ENCODE peak calls at places on chromosomes 12 and 14, in five cellular contexts. G, O, K, U and W are unnamed samples. For H3K36me3, the result is how much of the 10 kb centered on the place peaks cover.

GRCh38 chr12:112270673-112271072 is 111.6 kb downstream of the HECTD4 start:
- DNase-seq in G (no peak), O (no peak), K (no peak), U (no peak), W (no peak)

GRCh38 chr14:69687963-69688649 is 76.7 kb downstream of the SUSD6 start:
- DNase-seq in G (no peak), O (no peak), U (no peak), K (no peak), W (no peak)

GRCh38 chr12:69986109-69986508 is 161.1 kb downstream of the MYRFL start:
- DNase-seq in G (no peak), K (no peak), U (no peak), O (no peak), W (no peak)

GRCh38 chr12:52442600-52443061 is 8.5 kb upstream of the KRT75 start:
- DNase-seq in K (no peak), O (no peak), U (no peak), G (peak), W (peak)

GRCh38 chr12:78167510-78167909 is 336.8 kb downstream of the NAV3 start:
- DNase-seq in U (no peak), G (peak), O (no peak), K (no peak), W (no peak)

GRCh38 chr12:19186722-19187661 is 57.5 kb downstream of the PLEKHA5 start:
- DNase-seq in K (no peak), U (no peak), G (peak), O (peak), W (no peak)

GRCh38 chr14:90728951-90729350 is 87.3 kb downstream of the TTC7B start:
- DNase-seq in G (no peak), O (no peak), U (no peak), K (no peak), W (no peak)

GRCh38 chr14:89927466-89927865 is 27.1 kb downstream of the EFCAB11 start:
- DNase-seq in G (no peak), O (no peak), K (no peak), U (no peak), W (no peak)

GRCh38 chr12:96989916-96990315 is 82.9 kb downstream of the NEDD1 start:
- DNase-seq in G (peak), U (no peak), O (no peak), K (no peak), W (no peak)

GRCh38 chr14:63039800-63040380 is 5.4 kb downstream of the KCNH5 start:
- DNase-seq in K (no peak), O (no peak), U (no peak), G (peak), W (no peak)

GRCh38 chr12:62533755-62534107 is 67.1 kb downstream of the MON2 start:
- DNase-seq in K (no peak), G (no peak), O (no peak), U (no peak), W (no peak)

GRCh38 chr12:79441534-79441933 is 249.2 kb downstream of the PAWR start:
- DNase-seq in O (no peak), K (no peak), U (no peak), G (peak), W (no peak)

GRCh38 chr14:51546099-51546498 is 105.6 kb upstream of the FRMD6 start:
- DNase-seq in O (no peak), G (no peak), U (no peak), K (no peak), W (no peak)

GRCh38 chr12:57896437-57897201 is 44.7 kb upstream of the ATP23 start:
- DNase-seq in O (peak), K (peak), G (no peak), U (peak), W (no peak)

GRCh38 chr14:96635850-96636249 is 133.7 kb downstream of the PAPOLA start:
- DNase-seq in U (no peak), O (no peak), G (peak), K (no peak), W (no peak)

GRCh38 chr12:69639400-69640016 is 28.8 kb upstream of the LRRC10 start:
- DNase-seq in K (peak), G (peak), O (peak), U (peak), W (no peak)

GRCh38 chr12:6052940-6053329 is 71.5 kb downstream of the VWF start:
- DNase-seq in U (no peak), G (no peak), K (no peak), O (no peak), W (no peak)

GRCh38 chr12:64780220-64780530 is 21.0 kb upstream of the GNS start:
- DNase-seq in K (no peak), O (no peak), U (no peak), G (no peak), W (no peak)

GRCh38 chr12:1716911-1717310 is 26.0 kb downstream of the ADIPOR2 start:
- DNase-seq in G (no peak), U (no peak), K (no peak), O (no peak), W (no peak)

GRCh38 chr12:116969615-116970575 is 59.1 kb downstream of the FBXW8 start:
- DNase-seq in K (peak), G (no peak), U (peak), O (no peak), W (no peak)

GRCh38 chr12:120474092-120474960 is 4.8 kb upstream of the SRSF9 start:
- DNase-seq in G (peak), O (no peak), U (no peak), K (no peak), W (peak)

GRCh38 chr14:74512431-74512830 is 18.9 kb downstream of the ISCA2 start:
- DNase-seq in G (no peak), O (no peak), U (no peak), K (no peak), W (peak)

GRCh38 chr12:107488666-107489065 is 196.9 kb upstream of the PWP1 start:
- DNase-seq in K (no peak), O (no peak), U (no peak), G (no peak), W (no peak)

GRCh38 chr14:94027566-94028449 is 1.7 kb downstream of the OTUB2 start:
- DNase-seq in G (peak), O (no peak), U (no peak), K (no peak), W (no peak)

GRCh38 chr12:13179159-13180074 is 17.1 kb upstream of the EMP1 start:
- DNase-seq in U (peak), O (no peak), G (peak), K (no peak), W (peak)

GRCh38 chr14:91245029-91245428 is 525 bp upstream of the GPR68 start:
- DNase-seq in G (no peak), U (no peak), K (no peak), O (no peak), W (no peak)

GRCh38 chr14:51368721-51369163 is 128.7 kb downstream of the TMX1 start:
- DNase-seq in G (no peak), K (peak), U (no peak), O (peak), W (no peak)

GRCh38 chr12:62899568-62900390 is 35.2 kb downstream of the PPM1H start:
- DNase-seq in G (no peak), K (no peak), U (no peak), O (no peak), W (no peak)

GRCh38 chr12:53948650-53949593 is 5.8 kb upstream of the HOXC12 start:
- DNase-seq in K (no peak), O (no peak), U (no peak), G (peak), W (no peak)

GRCh38 chr12:130795906-130796305 is 43.1 kb downstream of the STX2 start:
- DNase-seq in U (no peak), K (no peak), G (no peak), O (no peak), W (no peak)
- H3K36me3 ChIP-seq in U (half or more), K (half or more), G (under half), O (half or more), W (half or more)

GRCh38 chr12:28955491-28955890 is 193.6 kb upstream of the FAR2 start:
- DNase-seq in K (no peak), O (no peak), U (no peak), G (no peak), W (no peak)
- TF ChIP-seq CTCF in K (no peak), O (no peak), U (no peak), G (no peak), W (no peak)

GRCh38 chr14:100362311-100362927 is 39.3 kb downstream of the SLC25A47 start:
- DNase-seq in O (no peak), G (no peak), K (no peak), U (no peak), W (no peak)

GRCh38 chr14:100359881-100360280 is 36.7 kb downstream of the SLC25A47 start:
- DNase-seq in U (no peak), G (no peak), K (no peak), O (no peak), W (no peak)

GRCh38 chr14:100359111-100359510 is 36.0 kb downstream of the SLC25A47 start:
- DNase-seq in U (no peak), G (no peak), O (no peak), K (no peak), W (no peak)

GRCh38 chr14:100361626-100362025 is 38.5 kb downstream of the SLC25A47 start:
- DNase-seq in U (no peak), G (no peak), O (no peak), K (no peak), W (no peak)

GRCh38 chr14:100358396-100358795 is 35.3 kb downstream of the SLC25A47 start:
- DNase-seq in U (no peak), O (no peak), G (no peak), K (no peak), W (no peak)
- H3K36me3 ChIP-seq in U (half or more), O (half or more), G (half or more), K (half or more), W (half or more)

GRCh38 chr12:100927825-100928224 is 133.2 kb downstream of the ANO4 start:
- DNase-seq in G (peak), K (no peak), U (no peak), O (no peak), W (no peak)

DNA sequence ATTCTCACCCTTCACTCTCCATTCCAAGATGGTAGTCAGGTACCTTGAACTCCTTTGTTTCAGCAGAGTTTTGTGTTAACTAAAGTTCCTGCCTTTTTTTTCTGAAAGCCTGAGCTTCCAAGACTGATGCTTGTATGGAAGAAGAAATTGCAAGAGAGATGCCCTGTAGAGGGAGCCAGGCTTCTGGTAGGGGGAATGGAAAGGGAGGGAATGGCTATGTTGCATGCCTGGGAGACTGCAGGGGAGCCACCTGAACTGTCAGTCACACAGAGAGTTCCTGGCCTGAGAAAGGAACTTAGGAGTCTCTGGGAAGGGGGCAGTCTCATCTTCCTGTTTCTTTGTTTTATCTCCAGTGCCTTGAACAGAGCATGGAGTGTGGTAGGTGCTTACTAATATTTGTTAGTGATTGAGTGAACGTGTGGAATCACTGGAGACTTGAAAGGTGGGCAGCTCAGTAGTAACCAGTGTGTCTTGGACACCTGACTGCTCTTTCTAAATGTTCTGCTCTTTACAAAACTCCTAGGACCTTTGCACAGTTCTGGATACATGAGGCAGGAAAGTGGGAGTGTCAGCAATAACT is 132.2 kb downstream of the ANO4 start:
- DNase-seq in K (no peak), O (no peak), G (peak), U (no peak), W (no peak)
- TF ChIP-seq CTCF in K (no peak), O (no peak), G (peak), U (no peak), W (peak)

DNA sequence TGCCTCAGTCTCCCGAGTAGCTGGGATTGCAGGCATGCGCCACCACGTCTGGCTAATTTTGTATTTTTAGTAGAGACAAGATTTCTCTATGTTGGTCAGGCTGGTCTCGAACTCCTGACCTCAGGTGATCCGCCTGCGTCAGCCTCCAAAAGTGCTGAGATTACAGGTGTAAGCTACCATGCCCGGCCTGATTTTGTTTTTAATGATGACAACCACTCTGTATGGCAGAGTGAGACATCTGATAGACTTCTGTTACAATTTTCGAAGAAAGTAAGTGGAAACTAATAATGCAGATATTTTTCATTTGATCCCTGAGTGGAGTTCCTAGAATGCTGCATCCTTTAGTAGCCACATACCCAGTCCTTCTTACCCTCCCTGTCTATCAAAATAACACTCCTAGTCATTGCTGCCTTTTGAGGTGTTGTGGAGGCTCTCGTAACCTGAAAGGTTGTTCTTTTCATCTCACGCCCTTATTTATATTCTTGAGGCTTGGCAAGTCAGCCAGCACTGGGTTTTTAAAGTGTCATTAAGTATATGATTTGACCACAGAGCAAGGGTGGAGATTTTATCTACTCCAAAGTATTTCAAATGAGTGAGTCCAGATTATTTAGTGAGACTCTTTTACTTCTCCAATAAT is 5.9 kb upstream of the EID3 start:
- DNase-seq in U (no peak), O (no peak), K (no peak), G (peak), W (no peak)
- H3K36me3 ChIP-seq in U (under half), O (under half), K (half or more), G (half or more), W (half or more)

DNA sequence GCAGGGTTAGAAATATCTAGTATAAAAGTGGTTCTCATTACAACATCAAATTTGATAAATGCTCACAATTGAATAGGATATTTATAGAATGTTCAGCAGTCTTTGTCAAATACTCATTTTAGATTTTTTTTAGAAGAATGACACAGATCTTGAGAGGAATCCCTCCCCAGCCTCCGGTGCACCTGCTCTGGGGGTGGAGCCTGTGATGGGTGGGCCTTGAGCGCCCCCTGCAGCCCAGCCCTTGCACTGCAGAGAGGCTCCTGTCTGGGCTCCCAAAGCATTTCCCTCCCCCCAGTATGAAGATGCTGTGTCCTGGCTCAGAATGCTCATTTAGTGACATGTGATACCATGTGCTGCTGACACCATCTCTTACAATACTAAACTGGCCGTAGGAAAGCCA is 792.3 kb downstream of the TMEM121 start:
- DNase-seq in K (no peak), O (no peak), G (no peak), U (no peak), W (no peak)
- TF ChIP-seq CTCF in K (no peak), O (no peak), G (no peak), U (no peak), W (peak)

GRCh38 chr14:21206753-21207684 is 51.2 kb upstream of the OR5AU1 start:
- DNase-seq in U (no peak), K (no peak), G (no peak), O (no peak), W (no peak)

GRCh38 chr14:21208554-21208953 is 52.7 kb upstream of the OR5AU1 start:
- DNase-seq in U (no peak), K (no peak), G (no peak), O (no peak), W (no peak)

GRCh38 chr14:21211509-21211908 is 55.6 kb upstream of the OR5AU1 start:
- DNase-seq in O (no peak), K (no peak), G (no peak), U (no peak), W (no peak)

GRCh38 chr14:21210023-21210422 is 54.2 kb upstream of the OR5AU1 start:
- DNase-seq in G (no peak), O (no peak), U (no peak), K (no peak), W (no peak)

GRCh38 chr14:21209185-21209584 is 53.3 kb upstream of the OR5AU1 start:
- DNase-seq in G (no peak), K (no peak), O (no peak), U (no peak), W (no peak)
- H3K36me3 ChIP-seq in G (half or more), K (half or more), O (half or more), U (half or more), W (half or more)